ENCODE peak calls at places on chromosomes 4 and X, in ten cellular contexts. S, R, T, P, Y, K, N, H, L and W are unnamed samples.
A peak's percentile ranks its signal among the peaks of the same experiment; 100 is the strongest.

GRCh38 chr4:42150653-42151567 is 1.5 kb downstream of the BEND4 start:
- DNase-seq in T (no peak), R (no peak), N (no peak), H (no peak), L (peak; percentile 66), K (no peak), P (no peak), Y (peak; percentile 40), S (no peak), W (no peak)

GRCh38 chrX:135112096-135112729 is 8.1 kb downstream of the ETDB start:
- DNase-seq in L (no peak), Y (no peak), R (peak; percentile 27), H (no peak), P (no peak), T (no peak), S (no peak), N (no peak), K (peak; percentile 4), W (no peak)

GRCh38 chrX:281166-281999 is at the start of gene PLCXD1:
- DNase-seq in Y (peak; percentile 52), P (no peak), N (no peak), L (peak; percentile 68), S (no peak), K (no peak), H (no peak), R (no peak), T (peak; percentile 18), W (peak; percentile 31)

GRCh38 chr4:175412744-175413143 is 399.3 kb downstream of the GPM6A start:
- DNase-seq in T (no peak), Y (no peak), S (no peak), P (no peak), H (no peak), L (no peak), N (no peak), R (peak; percentile 64), K (no peak), W (no peak)

GRCh38 chr4:96526625-96527024 is 686.7 kb downstream of the PDHA2 start:
- DNase-seq in L (no peak), P (no peak), T (no peak), R (no peak), K (no peak), Y (no peak), N (no peak), S (no peak), H (no peak), W (no peak)

GRCh38 chr4:15848191-15848842 is 70.2 kb downstream of the CD38 start:
- DNase-seq in Y (no peak), S (no peak), P (no peak), N (no peak), K (no peak), L (no peak), T (no peak), H (no peak), R (no peak), W (no peak)

GRCh38 chr4:170110290-170110672 is 20.5 kb upstream of the AADAT start:
- DNase-seq in H (no peak), T (no peak), N (no peak), R (no peak), P (no peak), L (no peak), K (no peak), S (no peak), Y (no peak), W (no peak)

GRCh38 chr4:175703956-175704600 is 108.0 kb downstream of the GPM6A start:
- DNase-seq in H (no peak), Y (no peak), P (no peak), R (no peak), T (no peak), N (no peak), K (no peak), L (no peak), S (no peak), W (no peak)

GRCh38 chrX:41481264-41482109 is 34.3 kb downstream of the NYX start:
- DNase-seq in T (no peak), N (no peak), K (no peak), H (no peak), Y (peak; percentile 23), L (no peak), P (no peak), R (no peak), S (peak; percentile 53), W (no peak)

GRCh38 chr4:127782025-127782274 is 172 bp upstream of the HSPA4L start:
- DNase-seq in N (peak; percentile 77), K (peak; percentile 90), L (peak; percentile 94), Y (peak; percentile 59), R (peak; percentile 77), H (peak; percentile 71), S (no peak), T (peak; percentile 78), P (peak; percentile 62), W (peak; percentile 36)

GRCh38 chrX:16658284-16658683 is 8.3 kb downstream of the S100G start:
- DNase-seq in N (no peak), H (no peak), L (no peak), R (peak; percentile 32), K (peak; percentile 5), Y (no peak), T (no peak), S (no peak), P (no peak), W (no peak)

GRCh38 chr4:45701616-45702015 is 422.2 kb downstream of the GABRG1 start:
- DNase-seq in N (no peak), L (no peak), H (no peak), S (no peak), Y (no peak), R (no peak), T (no peak), P (no peak), K (no peak), W (no peak)

GRCh38 chr4:150256841-150257273 is 178.6 kb downstream of the DCLK2 start:
- DNase-seq in K (peak; percentile 71), L (no peak), P (no peak), S (no peak), H (no peak), Y (no peak), T (no peak), R (no peak), N (no peak), W (no peak)

GRCh38 chrX:24167719-24168472 is 18.4 kb downstream of the ZFX start:
- DNase-seq in K (no peak), H (no peak), Y (no peak), P (no peak), N (no peak), S (no peak), T (no peak), R (no peak), L (no peak), W (no peak)

GRCh38 chrX:1093112-1093511 is 119.3 kb downstream of the CRLF2 start:
- DNase-seq in R (no peak), S (no peak), Y (no peak), K (no peak), H (no peak), L (peak; percentile 44), P (no peak), N (no peak), T (no peak), W (no peak)

GRCh38 chr4:2818351-2818939 is 25.2 kb upstream of the ADD1 start:
- DNase-seq in T (no peak), H (no peak), P (no peak), K (no peak), S (no peak), R (no peak), L (peak; percentile 75), Y (no peak), N (no peak), W (no peak)

GRCh38 chr4:78031457-78031856 is 25.7 kb upstream of the FRAS1 start:
- DNase-seq in L (no peak), N (no peak), P (no peak), S (no peak), R (no peak), Y (no peak), K (no peak), H (no peak), T (no peak), W (no peak)

GRCh38 chr4:161419822-161420221 is 744.0 kb downstream of the FSTL5 start:
- DNase-seq in K (no peak), R (peak; percentile 4), P (no peak), H (no peak), N (no peak), Y (no peak), T (no peak), L (no peak), S (no peak), W (no peak)

GRCh38 chr4:113971706-113972360 is 7.6 kb downstream of the ARSJ start:
- DNase-seq in P (no peak), L (no peak), H (no peak), R (peak; percentile 14), Y (no peak), N (no peak), K (no peak), S (no peak), T (no peak), W (no peak)

GRCh38 chr4:77225022-77225421 is 68.0 kb downstream of the CCNG2 start:
- DNase-seq in H (no peak), R (no peak), L (no peak), K (no peak), S (no peak), N (no peak), Y (no peak), T (no peak), P (no peak), W (no peak)